ENCODE peak calls at places on chromosomes 7 and 10, in ten cellular contexts. One of them, this sample, is unnamed.

GRCh38 chr7:125670926-125671572 is 741.4 kb upstream of the POT1 start:
- DNase-seq in CD8-positive, alpha-beta T cell: no peak
- DNase-seq in OCI-M1: peak
- DNase-seq in activated effector memory CD4-positive, alpha-beta T cell treated with anti-CD3 and anti-CD28 coated beads, Interleukin-2, amount 50 U/mL, for 16 hours: no peak
- DNase-seq in HT1080: peak
- DNase-seq in HFFc6: no peak
- DNase-seq in left ventricle myocardium inferior: no peak
- DNase-seq in AG20443: no peak
- DNase-seq in stimulated activated CD4-positive, alpha-beta T cell treated with anti-CD3 and anti-CD28 coated beads, Interleukin-12 subunit alpha, Interleukin-12 subunit beta, amount 100 ng/mL, for 48 hours: no peak
- DNase-seq in HuH-7: peak
- DNase-seq in this sample: peak

GRCh38 chr7:140242057-140243031 is 65.6 kb upstream of the KDM7A start:
- DNase-seq in CD8-positive, alpha-beta T cell: no peak
- DNase-seq in OCI-M1: peak
- DNase-seq in activated effector memory CD4-positive, alpha-beta T cell treated with anti-CD3 and anti-CD28 coated beads, Interleukin-2, amount 50 U/mL, for 16 hours: no peak
- DNase-seq in HT1080: no peak
- DNase-seq in HFFc6: no peak
- DNase-seq in left ventricle myocardium inferior: peak
- DNase-seq in AG20443: no peak
- DNase-seq in stimulated activated CD4-positive, alpha-beta T cell treated with anti-CD3 and anti-CD28 coated beads, Interleukin-12 subunit alpha, Interleukin-12 subunit beta, amount 100 ng/mL, for 48 hours: no peak
- DNase-seq in HuH-7: no peak
- DNase-seq in this sample: no peak

GRCh38 chr7:134562136-134562535 is 13.2 kb downstream of the AKR1B15 start:
- DNase-seq in CD8-positive, alpha-beta T cell: no peak
- DNase-seq in OCI-M1: no peak
- DNase-seq in activated effector memory CD4-positive, alpha-beta T cell treated with anti-CD3 and anti-CD28 coated beads, Interleukin-2, amount 50 U/mL, for 16 hours: no peak
- DNase-seq in HT1080: peak
- DNase-seq in HFFc6: peak
- DNase-seq in left ventricle myocardium inferior: no peak
- DNase-seq in AG20443: peak
- DNase-seq in stimulated activated CD4-positive, alpha-beta T cell treated with anti-CD3 and anti-CD28 coated beads, Interleukin-12 subunit alpha, Interleukin-12 subunit beta, amount 100 ng/mL, for 48 hours: no peak
- DNase-seq in HuH-7: no peak
- DNase-seq in this sample: no peak

GRCh38 chr7:144011458-144012230 is 11.5 kb downstream of the OR6B1 start:
- DNase-seq in CD8-positive, alpha-beta T cell: no peak
- DNase-seq in OCI-M1: peak
- DNase-seq in activated effector memory CD4-positive, alpha-beta T cell treated with anti-CD3 and anti-CD28 coated beads, Interleukin-2, amount 50 U/mL, for 16 hours: no peak
- DNase-seq in HT1080: peak
- DNase-seq in HFFc6: no peak
- DNase-seq in left ventricle myocardium inferior: no peak
- DNase-seq in AG20443: peak
- DNase-seq in stimulated activated CD4-positive, alpha-beta T cell treated with anti-CD3 and anti-CD28 coated beads, Interleukin-12 subunit alpha, Interleukin-12 subunit beta, amount 100 ng/mL, for 48 hours: no peak
- DNase-seq in HuH-7: no peak
- DNase-seq in this sample: no peak

GRCh38 chr10:121579656-121580055 is 18.6 kb downstream of the FGFR2 start:
- DNase-seq in CD8-positive, alpha-beta T cell: no peak
- DNase-seq in OCI-M1: no peak
- DNase-seq in activated effector memory CD4-positive, alpha-beta T cell treated with anti-CD3 and anti-CD28 coated beads, Interleukin-2, amount 50 U/mL, for 16 hours: no peak
- DNase-seq in HT1080: no peak
- DNase-seq in HFFc6: no peak
- DNase-seq in left ventricle myocardium inferior: no peak
- DNase-seq in AG20443: no peak
- DNase-seq in stimulated activated CD4-positive, alpha-beta T cell treated with anti-CD3 and anti-CD28 coated beads, Interleukin-12 subunit alpha, Interleukin-12 subunit beta, amount 100 ng/mL, for 48 hours: no peak
- DNase-seq in HuH-7: no peak
- DNase-seq in this sample: no peak

GRCh38 chr7:108210796-108211195 is 80.6 kb upstream of the LAMB4 start:
- DNase-seq in CD8-positive, alpha-beta T cell: no peak
- DNase-seq in OCI-M1: no peak
- DNase-seq in activated effector memory CD4-positive, alpha-beta T cell treated with anti-CD3 and anti-CD28 coated beads, Interleukin-2, amount 50 U/mL, for 16 hours: no peak
- DNase-seq in HT1080: no peak
- DNase-seq in HFFc6: no peak
- DNase-seq in left ventricle myocardium inferior: no peak
- DNase-seq in AG20443: no peak
- DNase-seq in stimulated activated CD4-positive, alpha-beta T cell treated with anti-CD3 and anti-CD28 coated beads, Interleukin-12 subunit alpha, Interleukin-12 subunit beta, amount 100 ng/mL, for 48 hours: no peak
- DNase-seq in HuH-7: no peak
- DNase-seq in this sample: no peak

GRCh38 chr10:77633376-77633775 is 4.2 kb downstream of the KCNMA1 start:
- DNase-seq in CD8-positive, alpha-beta T cell: no peak
- DNase-seq in OCI-M1: no peak
- DNase-seq in activated effector memory CD4-positive, alpha-beta T cell treated with anti-CD3 and anti-CD28 coated beads, Interleukin-2, amount 50 U/mL, for 16 hours: no peak
- DNase-seq in HT1080: peak
- DNase-seq in HFFc6: no peak
- DNase-seq in left ventricle myocardium inferior: no peak
- DNase-seq in AG20443: no peak
- DNase-seq in stimulated activated CD4-positive, alpha-beta T cell treated with anti-CD3 and anti-CD28 coated beads, Interleukin-12 subunit alpha, Interleukin-12 subunit beta, amount 100 ng/mL, for 48 hours: no peak
- DNase-seq in HuH-7: no peak
- DNase-seq in this sample: no peak

GRCh38 chr10:116444527-116445142 is 17.0 kb downstream of the PNLIPRP3 start:
- DNase-seq in CD8-positive, alpha-beta T cell: no peak
- DNase-seq in OCI-M1: peak
- DNase-seq in activated effector memory CD4-positive, alpha-beta T cell treated with anti-CD3 and anti-CD28 coated beads, Interleukin-2, amount 50 U/mL, for 16 hours: no peak
- DNase-seq in HT1080: peak
- DNase-seq in HFFc6: peak
- DNase-seq in left ventricle myocardium inferior: no peak
- DNase-seq in AG20443: peak
- DNase-seq in stimulated activated CD4-positive, alpha-beta T cell treated with anti-CD3 and anti-CD28 coated beads, Interleukin-12 subunit alpha, Interleukin-12 subunit beta, amount 100 ng/mL, for 48 hours: no peak
- DNase-seq in HuH-7: peak
- DNase-seq in this sample: peak

GRCh38 chr10:99964791-99965190 is 45.0 kb downstream of the DNMBP start:
- DNase-seq in CD8-positive, alpha-beta T cell: no peak
- DNase-seq in OCI-M1: peak
- DNase-seq in activated effector memory CD4-positive, alpha-beta T cell treated with anti-CD3 and anti-CD28 coated beads, Interleukin-2, amount 50 U/mL, for 16 hours: no peak
- DNase-seq in HT1080: peak
- DNase-seq in HFFc6: peak
- DNase-seq in left ventricle myocardium inferior: no peak
- DNase-seq in AG20443: no peak
- DNase-seq in stimulated activated CD4-positive, alpha-beta T cell treated with anti-CD3 and anti-CD28 coated beads, Interleukin-12 subunit alpha, Interleukin-12 subunit beta, amount 100 ng/mL, for 48 hours: no peak
- DNase-seq in HuH-7: no peak
- DNase-seq in this sample: no peak

GRCh38 chr10:80413152-80413996 is 5.0 kb downstream of the PRXL2A start:
- DNase-seq in CD8-positive, alpha-beta T cell: no peak
- DNase-seq in OCI-M1: no peak
- DNase-seq in activated effector memory CD4-positive, alpha-beta T cell treated with anti-CD3 and anti-CD28 coated beads, Interleukin-2, amount 50 U/mL, for 16 hours: no peak
- DNase-seq in HT1080: peak
- DNase-seq in HFFc6: peak
- DNase-seq in left ventricle myocardium inferior: no peak
- DNase-seq in AG20443: no peak
- DNase-seq in stimulated activated CD4-positive, alpha-beta T cell treated with anti-CD3 and anti-CD28 coated beads, Interleukin-12 subunit alpha, Interleukin-12 subunit beta, amount 100 ng/mL, for 48 hours: no peak
- DNase-seq in HuH-7: no peak
- DNase-seq in this sample: no peak

GRCh38 chr7:151432658-151433521 is 7.1 kb downstream of the CRYGN start:
- DNase-seq in CD8-positive, alpha-beta T cell: peak
- DNase-seq in OCI-M1: no peak
- DNase-seq in activated effector memory CD4-positive, alpha-beta T cell treated with anti-CD3 and anti-CD28 coated beads, Interleukin-2, amount 50 U/mL, for 16 hours: peak
- DNase-seq in HT1080: no peak
- DNase-seq in HFFc6: no peak
- DNase-seq in left ventricle myocardium inferior: no peak
- DNase-seq in AG20443: no peak
- DNase-seq in stimulated activated CD4-positive, alpha-beta T cell treated with anti-CD3 and anti-CD28 coated beads, Interleukin-12 subunit alpha, Interleukin-12 subunit beta, amount 100 ng/mL, for 48 hours: peak
- DNase-seq in HuH-7: no peak
- DNase-seq in this sample: no peak

GRCh38 chr7:77444123-77444522 is 28.0 kb upstream of the GSAP start:
- DNase-seq in CD8-positive, alpha-beta T cell: no peak
- DNase-seq in OCI-M1: no peak
- DNase-seq in activated effector memory CD4-positive, alpha-beta T cell treated with anti-CD3 and anti-CD28 coated beads, Interleukin-2, amount 50 U/mL, for 16 hours: no peak
- DNase-seq in HT1080: no peak
- DNase-seq in HFFc6: no peak
- DNase-seq in left ventricle myocardium inferior: no peak
- DNase-seq in AG20443: peak
- DNase-seq in stimulated activated CD4-positive, alpha-beta T cell treated with anti-CD3 and anti-CD28 coated beads, Interleukin-12 subunit alpha, Interleukin-12 subunit beta, amount 100 ng/mL, for 48 hours: no peak
- DNase-seq in HuH-7: no peak
- DNase-seq in this sample: no peak

GRCh38 chr7:148609045-148609725 is 18.6 kb downstream of the C7orf33 start:
- DNase-seq in CD8-positive, alpha-beta T cell: no peak
- DNase-seq in OCI-M1: no peak
- DNase-seq in activated effector memory CD4-positive, alpha-beta T cell treated with anti-CD3 and anti-CD28 coated beads, Interleukin-2, amount 50 U/mL, for 16 hours: no peak
- DNase-seq in HT1080: no peak
- DNase-seq in HFFc6: no peak
- DNase-seq in left ventricle myocardium inferior: no peak
- DNase-seq in AG20443: no peak
- DNase-seq in stimulated activated CD4-positive, alpha-beta T cell treated with anti-CD3 and anti-CD28 coated beads, Interleukin-12 subunit alpha, Interleukin-12 subunit beta, amount 100 ng/mL, for 48 hours: no peak
- DNase-seq in HuH-7: no peak
- DNase-seq in this sample: no peak

GRCh38 chr10:113520606-113521481 is 32.0 kb upstream of the HABP2 start:
- DNase-seq in CD8-positive, alpha-beta T cell: no peak
- DNase-seq in OCI-M1: peak
- DNase-seq in activated effector memory CD4-positive, alpha-beta T cell treated with anti-CD3 and anti-CD28 coated beads, Interleukin-2, amount 50 U/mL, for 16 hours: no peak
- DNase-seq in HT1080: peak
- DNase-seq in HFFc6: peak
- DNase-seq in left ventricle myocardium inferior: peak
- DNase-seq in AG20443: peak
- DNase-seq in stimulated activated CD4-positive, alpha-beta T cell treated with anti-CD3 and anti-CD28 coated beads, Interleukin-12 subunit alpha, Interleukin-12 subunit beta, amount 100 ng/mL, for 48 hours: peak
- DNase-seq in HuH-7: peak
- DNase-seq in this sample: peak

GRCh38 chr10:79298403-79299244 is 48.6 kb upstream of the PPIF start:
- DNase-seq in CD8-positive, alpha-beta T cell: peak
- DNase-seq in OCI-M1: peak
- DNase-seq in activated effector memory CD4-positive, alpha-beta T cell treated with anti-CD3 and anti-CD28 coated beads, Interleukin-2, amount 50 U/mL, for 16 hours: peak
- DNase-seq in HT1080: peak
- DNase-seq in HFFc6: peak
- DNase-seq in left ventricle myocardium inferior: no peak
- DNase-seq in AG20443: peak
- DNase-seq in stimulated activated CD4-positive, alpha-beta T cell treated with anti-CD3 and anti-CD28 coated beads, Interleukin-12 subunit alpha, Interleukin-12 subunit beta, amount 100 ng/mL, for 48 hours: no peak
- DNase-seq in HuH-7: no peak
- DNase-seq in this sample: no peak

GRCh38 chr7:110358028-110358427 is 732.9 kb upstream of the LRRN3 start:
- DNase-seq in CD8-positive, alpha-beta T cell: no peak
- DNase-seq in OCI-M1: no peak
- DNase-seq in activated effector memory CD4-positive, alpha-beta T cell treated with anti-CD3 and anti-CD28 coated beads, Interleukin-2, amount 50 U/mL, for 16 hours: no peak
- DNase-seq in HT1080: peak
- DNase-seq in HFFc6: peak
- DNase-seq in left ventricle myocardium inferior: no peak
- DNase-seq in AG20443: no peak
- DNase-seq in stimulated activated CD4-positive, alpha-beta T cell treated with anti-CD3 and anti-CD28 coated beads, Interleukin-12 subunit alpha, Interleukin-12 subunit beta, amount 100 ng/mL, for 48 hours: no peak
- DNase-seq in HuH-7: no peak
- DNase-seq in this sample: no peak

GRCh38 chr7:151897201-151897711 is 20.3 kb upstream of the PRKAG2 start:
- DNase-seq in CD8-positive, alpha-beta T cell: no peak
- DNase-seq in OCI-M1: no peak
- DNase-seq in activated effector memory CD4-positive, alpha-beta T cell treated with anti-CD3 and anti-CD28 coated beads, Interleukin-2, amount 50 U/mL, for 16 hours: peak
- DNase-seq in HT1080: no peak
- DNase-seq in HFFc6: no peak
- DNase-seq in left ventricle myocardium inferior: no peak
- DNase-seq in AG20443: no peak
- DNase-seq in stimulated activated CD4-positive, alpha-beta T cell treated with anti-CD3 and anti-CD28 coated beads, Interleukin-12 subunit alpha, Interleukin-12 subunit beta, amount 100 ng/mL, for 48 hours: no peak
- DNase-seq in HuH-7: peak
- DNase-seq in this sample: peak

GRCh38 chr10:34109952-34110702 is 705.0 kb downstream of the PARD3 start:
- DNase-seq in CD8-positive, alpha-beta T cell: no peak
- DNase-seq in OCI-M1: no peak
- DNase-seq in activated effector memory CD4-positive, alpha-beta T cell treated with anti-CD3 and anti-CD28 coated beads, Interleukin-2, amount 50 U/mL, for 16 hours: no peak
- DNase-seq in HT1080: peak
- DNase-seq in HFFc6: peak
- DNase-seq in left ventricle myocardium inferior: no peak
- DNase-seq in AG20443: peak
- DNase-seq in stimulated activated CD4-positive, alpha-beta T cell treated with anti-CD3 and anti-CD28 coated beads, Interleukin-12 subunit alpha, Interleukin-12 subunit beta, amount 100 ng/mL, for 48 hours: no peak
- DNase-seq in HuH-7: no peak
- DNase-seq in this sample: peak

GRCh38 chr7:86647340-86648094 is 3.8 kb downstream of the GRM3 start:
- DNase-seq in CD8-positive, alpha-beta T cell: no peak
- DNase-seq in OCI-M1: no peak
- DNase-seq in activated effector memory CD4-positive, alpha-beta T cell treated with anti-CD3 and anti-CD28 coated beads, Interleukin-2, amount 50 U/mL, for 16 hours: no peak
- DNase-seq in HT1080: no peak
- DNase-seq in HFFc6: no peak
- DNase-seq in left ventricle myocardium inferior: no peak
- DNase-seq in AG20443: no peak
- DNase-seq in stimulated activated CD4-positive, alpha-beta T cell treated with anti-CD3 and anti-CD28 coated beads, Interleukin-12 subunit alpha, Interleukin-12 subunit beta, amount 100 ng/mL, for 48 hours: no peak
- DNase-seq in HuH-7: no peak
- DNase-seq in this sample: no peak

GRCh38 chr10:27893320-27894014 is 105.4 kb downstream of the ODAD2 start:
- DNase-seq in CD8-positive, alpha-beta T cell: no peak
- DNase-seq in OCI-M1: no peak
- DNase-seq in activated effector memory CD4-positive, alpha-beta T cell treated with anti-CD3 and anti-CD28 coated beads, Interleukin-2, amount 50 U/mL, for 16 hours: no peak
- DNase-seq in HT1080: peak
- DNase-seq in HFFc6: peak
- DNase-seq in left ventricle myocardium inferior: no peak
- DNase-seq in AG20443: peak
- DNase-seq in stimulated activated CD4-positive, alpha-beta T cell treated with anti-CD3 and anti-CD28 coated beads, Interleukin-12 subunit alpha, Interleukin-12 subunit beta, amount 100 ng/mL, for 48 hours: no peak
- DNase-seq in HuH-7: no peak
- DNase-seq in this sample: no peak

GRCh38 chr10:47244560-47245500 is 55.2 kb upstream of the GDF10 start:
- DNase-seq in CD8-positive, alpha-beta T cell: no peak
- DNase-seq in OCI-M1: no peak
- DNase-seq in activated effector memory CD4-positive, alpha-beta T cell treated with anti-CD3 and anti-CD28 coated beads, Interleukin-2, amount 50 U/mL, for 16 hours: no peak
- DNase-seq in HT1080: peak
- DNase-seq in HFFc6: no peak
- DNase-seq in left ventricle myocardium inferior: no peak
- DNase-seq in AG20443: no peak
- DNase-seq in stimulated activated CD4-positive, alpha-beta T cell treated with anti-CD3 and anti-CD28 coated beads, Interleukin-12 subunit alpha, Interleukin-12 subunit beta, amount 100 ng/mL, for 48 hours: no peak
- DNase-seq in HuH-7: no peak
- DNase-seq in this sample: no peak

This sample was measured in retina.